ENCODE peak calls at places on chromosomes 16 and 17, in eight cellular contexts. P, D, Q, Y, W, A, O and F are unnamed samples.

GRCh38 chr16:68230956-68231355 is 5.0 kb downstream of the ESRP2 start:
- DNase-seq in P (no peak), D (no peak), Q (no peak), Y (no peak), W (no peak), A (no peak), O (no peak), F (no peak)

GRCh38 chr17:36901506-36901905 is 35.8 kb upstream of the LHX1 start:
- DNase-seq in P (no peak), D (peak; percentile 53), Q (no peak), Y (no peak), W (no peak), A (no peak), O (no peak), F (no peak)

GRCh38 chr17:75619506-75620431 is 13.5 kb upstream of the SMIM5 start:
- DNase-seq in P (no peak), D (peak; percentile 92), Q (no peak), Y (peak; percentile 57), W (no peak), A (no peak), O (no peak), F (no peak)

GRCh38 chr17:59160203-59161025 is 4.9 kb downstream of the PRR11 start:
- DNase-seq in P (no peak), D (no peak), Q (no peak), Y (no peak), W (no peak), A (no peak), O (no peak), F (no peak)

GRCh38 chr16:70253291-70254094 is 1.8 kb upstream of the EXOSC6 start:
- DNase-seq in P (no peak), D (peak; percentile 86), Q (no peak), Y (no peak), W (no peak), A (no peak), O (no peak), F (peak; percentile 26)

GRCh38 chr16:49932943-49933342 is 77.0 kb upstream of the ZNF423 start:
- DNase-seq in P (no peak), D (no peak), Q (no peak), Y (no peak), W (no peak), A (no peak), O (no peak), F (no peak)

GRCh38 chr16:14672403-14672971 is 21.6 kb downstream of the PLA2G10 start:
- DNase-seq in P (peak; percentile 53), D (no peak), Q (no peak), Y (peak; percentile 48), W (no peak), A (no peak), O (peak; percentile 78), F (peak; percentile 39)

GRCh38 chr16:66131895-66132294 is 234.6 kb upstream of the CDH5 start:
- DNase-seq in P (no peak), D (no peak), Q (no peak), Y (no peak), W (no peak), A (no peak), O (no peak), F (no peak)

GRCh38 chr16:73213761-73214480 is 166.0 kb upstream of the ZFHX3 start:
- DNase-seq in P (no peak), D (no peak), Q (peak; percentile 58), Y (no peak), W (no peak), A (no peak), O (no peak), F (no peak)

DNA sequence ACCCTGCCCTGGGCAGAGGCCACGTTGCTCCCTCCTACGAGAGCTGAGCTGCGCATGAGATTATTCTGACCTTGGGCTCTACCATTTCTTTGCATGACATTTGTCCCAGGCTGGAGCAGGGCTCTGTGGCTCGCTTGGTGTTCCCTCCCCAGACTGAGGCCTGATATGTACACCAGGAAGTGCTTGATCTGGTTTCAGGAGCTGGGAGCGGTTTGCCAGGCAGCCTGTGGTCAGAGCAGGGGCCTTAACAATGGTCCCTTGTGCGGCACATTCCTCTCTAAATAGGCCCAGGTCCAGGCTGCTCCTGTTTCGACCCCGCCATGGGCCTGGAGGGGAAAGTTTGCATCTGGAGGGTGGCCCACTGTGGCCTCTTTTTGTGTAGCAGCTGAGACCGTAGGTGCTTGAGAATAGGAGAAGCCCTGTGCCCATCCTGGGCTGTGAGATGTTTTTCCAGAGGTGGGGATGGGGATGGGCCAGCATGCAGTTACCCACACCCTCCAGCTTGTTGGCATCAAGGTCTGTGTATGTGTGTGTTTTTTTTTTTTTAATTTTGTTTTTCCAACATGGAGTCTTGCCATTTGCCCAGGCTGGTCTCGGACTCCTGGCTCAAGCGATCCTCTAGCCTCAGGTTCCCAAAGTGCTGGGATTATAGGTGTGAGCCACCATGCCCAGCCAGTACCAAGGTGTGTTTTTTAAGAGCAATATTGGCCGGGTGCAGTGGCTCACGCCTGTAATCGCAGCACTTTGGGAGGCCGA is 253.9 kb downstream of the SEC14L1 start:
- DNase-seq in P (peak; percentile 85), D (peak; percentile 55), Q (peak; percentile 74), Y (no peak), W (no peak), A (no peak), O (peak; percentile 59), F (peak; percentile 53)
- TF ChIP-seq POLR2AphosphoS5 in P (peak; percentile 3), D (no peak), Q (peak; percentile 40), Y (no peak), W (no peak), A (peak; percentile 28), O (no peak), F (no peak)

DNA sequence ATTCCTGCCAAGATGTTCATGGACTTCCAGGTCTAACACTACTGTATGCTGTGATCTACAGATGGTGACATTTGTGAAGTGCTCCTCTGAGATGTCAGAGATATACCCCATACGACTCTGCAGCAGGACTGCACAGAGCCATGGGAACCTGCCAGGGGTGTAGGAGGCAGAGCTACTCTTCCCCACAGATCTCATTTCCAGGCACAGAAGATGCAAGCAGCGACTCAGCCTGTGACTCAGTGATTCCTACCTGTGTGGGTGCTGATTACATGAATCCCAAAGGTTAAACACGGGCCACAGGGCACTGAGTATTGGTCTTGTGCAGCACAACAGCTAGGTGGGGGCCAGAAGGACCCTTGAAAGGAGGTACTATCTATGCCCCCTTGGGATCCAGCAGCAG is 137.0 kb upstream of the SOX9 start:
- DNase-seq in P (no peak), D (no peak), Q (no peak), Y (no peak), W (no peak), A (no peak), O (no peak), F (no peak)
- TF ChIP-seq POLR2AphosphoS5 in P (no peak), D (no peak), Q (no peak), Y (no peak), W (no peak), A (no peak), O (no peak), F (no peak)

DNA sequence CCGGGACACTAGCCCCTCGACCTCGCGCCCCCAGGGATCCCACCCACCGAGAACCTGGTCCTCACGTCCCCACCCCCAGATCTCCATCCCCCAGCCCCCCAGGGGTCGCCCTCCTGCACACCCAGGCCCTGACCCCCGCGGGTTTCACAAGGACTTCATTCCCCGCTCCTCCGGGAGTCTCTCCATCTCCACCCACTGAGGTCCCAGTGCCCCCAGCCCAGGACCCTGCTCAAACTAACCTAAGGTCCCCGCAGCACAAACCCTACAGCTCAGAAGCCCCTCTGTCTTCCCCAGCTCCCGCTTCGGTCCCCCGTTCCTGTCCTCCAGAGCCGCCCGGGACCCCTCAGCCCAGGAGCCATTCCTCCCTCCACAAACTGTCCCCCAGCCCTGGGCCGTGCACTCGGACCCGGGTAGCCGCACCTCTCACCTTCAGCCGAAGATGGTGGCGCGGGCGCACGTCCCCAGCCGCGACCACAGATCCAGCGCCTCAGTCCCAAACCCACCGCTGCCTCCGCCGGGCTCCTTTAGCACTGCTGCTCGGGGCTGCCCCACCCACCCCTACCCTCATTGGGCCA is at the start of gene MYH10:
- DNase-seq in P (no peak), D (no peak), Q (peak; percentile 25), Y (no peak), W (no peak), A (no peak), O (no peak), F (peak; percentile 15)
- TF ChIP-seq POLR2AphosphoS5 in P (no peak), D (peak; percentile 91), Q (no peak), Y (no peak), W (no peak), A (no peak), O (peak; percentile 59), F (no peak)

DNA sequence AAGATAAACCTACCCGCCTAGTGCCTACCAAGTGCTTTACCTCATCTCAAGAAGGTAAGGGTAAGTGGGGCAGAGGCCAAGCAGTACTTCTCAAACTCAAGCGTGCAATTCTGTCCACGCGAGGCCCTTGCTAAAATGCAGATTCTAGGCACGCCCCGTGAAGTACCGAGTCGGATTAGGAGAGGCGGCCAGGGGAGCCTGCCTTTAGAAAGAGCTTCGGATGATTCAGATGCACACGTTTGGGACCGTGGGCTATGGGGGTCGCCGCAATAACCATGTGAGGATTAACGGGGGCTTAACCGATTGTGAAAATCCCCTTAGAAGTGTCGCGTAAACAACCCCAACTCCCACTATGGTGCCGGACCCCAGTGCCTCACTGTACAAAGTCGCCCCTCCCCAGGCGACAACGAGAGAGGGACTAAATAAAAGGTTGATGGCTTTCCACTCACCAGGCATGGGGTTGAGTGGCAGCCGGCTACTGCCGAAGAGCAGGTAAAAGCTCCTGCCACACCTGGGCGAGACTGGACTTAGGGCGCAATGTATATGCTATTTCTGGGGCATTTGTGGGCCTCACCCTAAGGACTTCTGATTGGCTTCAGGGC is 681 bp upstream of the SP2 start:
- DNase-seq in P (peak; percentile 45), D (no peak), Q (peak; percentile 34), Y (no peak), W (peak; percentile 36), A (peak; percentile 93), O (peak; percentile 55), F (peak; percentile 60)
- TF ChIP-seq POLR2AphosphoS5 in P (no peak), D (peak; percentile 95), Q (peak; percentile 98), Y (peak; percentile 94), W (peak; percentile 69), A (peak; percentile 95), O (peak; percentile 95), F (peak; percentile 99)